ENCODE peak calls at places on chromosomes 1 and 21, in ten cellular contexts. A is tibial artery; S is DND-41; D is heart left ventricle; U is PC-3; G is fibroblast of the aortic adventitia; Y is dorsolateral prefrontal cortex; T is CD4-positive, alpha-beta T cell; K is neural crest cell; L is colonic mucosa. I is an unnamed sample.

GRCh38 chr1:230682274-230682673 is 31.6 kb downstream of the AGT start:
- DNase-seq in Y (peak), K (no peak), A (no peak), U (peak), L (no peak), G (no peak), S (no peak), T (no peak), D (no peak), I (no peak)

GRCh38 chr1:178819123-178819522 is 51.8 kb downstream of the ANGPTL1 start:
- DNase-seq in G (no peak), A (no peak), U (peak), T (no peak), Y (no peak), L (no peak), S (no peak), K (no peak), D (no peak), I (no peak)

GRCh38 chr21:22575165-22575584 is 1577.0 kb downstream of the NCAM2 start:
- DNase-seq in S (peak), G (no peak), D (no peak), Y (no peak), K (peak), A (no peak), T (no peak), L (no peak), U (peak), I (no peak)

GRCh38 chr1:29279406-29279805 is 43.1 kb downstream of the PTPRU start:
- DNase-seq in D (no peak), G (no peak), Y (no peak), T (no peak), L (no peak), K (no peak), U (no peak), S (no peak), A (no peak), I (no peak)

GRCh38 chr1:240804475-240804874 is 192.5 kb upstream of the GREM2 start:
- DNase-seq in U (no peak), K (no peak), A (no peak), Y (no peak), S (no peak), D (no peak), T (no peak), G (peak), L (no peak), I (no peak)

GRCh38 chr1:161019767-161020572 is 982 bp downstream of the F11R start:
- DNase-seq in A (no peak), S (no peak), U (peak), T (no peak), L (no peak), Y (no peak), G (no peak), D (no peak), K (no peak), I (no peak)

GRCh38 chr1:31617917-31618746 is 643 bp downstream of the HCRTR1 start:
- DNase-seq in L (peak), T (peak), U (peak), Y (no peak), G (peak), K (peak), D (peak), A (no peak), S (peak), I (no peak)

GRCh38 chr1:20484526-20485462 is 1.2 kb downstream of the CAMK2N1 start:
- DNase-seq in T (no peak), L (peak), U (no peak), G (peak), D (no peak), A (no peak), Y (no peak), K (peak), S (no peak), I (no peak)

GRCh38 chr1:235259133-235259778 is 68.7 kb downstream of the ARID4B start:
- DNase-seq in G (no peak), Y (no peak), T (no peak), A (no peak), U (no peak), L (no peak), S (peak), K (no peak), D (no peak), I (no peak)

GRCh38 chr1:222909586-222909985 is 94.7 kb downstream of the DISP1 start:
- DNase-seq in L (no peak), G (peak), K (no peak), Y (no peak), U (no peak), A (peak), T (no peak), D (peak), S (no peak), I (no peak)

GRCh38 chr1:47870946-47871750 is 126.0 kb downstream of the TRABD2B start:
- DNase-seq in Y (no peak), D (no peak), U (peak), A (no peak), S (no peak), K (no peak), G (no peak), L (no peak), T (no peak), I (no peak)

GRCh38 chr1:116556289-116557006 is 14.4 kb downstream of the CD58 start:
- DNase-seq in T (peak), L (peak), G (peak), S (no peak), U (peak), K (no peak), Y (no peak), D (peak), A (peak), I (no peak)

GRCh38 chr1:72285074-72285425 is 2.7 kb upstream of the NEGR1 start:
- DNase-seq in D (no peak), Y (peak), G (no peak), A (peak), U (no peak), L (no peak), T (no peak), S (no peak), K (no peak), I (no peak)

GRCh38 chr1:108017698-108018097 is 52.7 kb upstream of the VAV3 start:
- DNase-seq in K (no peak), G (no peak), T (no peak), A (no peak), U (peak), S (no peak), L (no peak), D (no peak), Y (no peak), I (no peak)

GRCh38 chr1:24768873-24769605 is 23.8 kb downstream of the CLIC4 start:
- DNase-seq in Y (no peak), U (no peak), D (no peak), T (no peak), G (no peak), K (no peak), L (no peak), S (no peak), A (no peak), I (no peak)

GRCh38 chr1:92653605-92654381 is 131.1 kb downstream of the EVI5 start:
- DNase-seq in G (no peak), Y (no peak), S (no peak), U (no peak), T (no peak), D (no peak), K (no peak), L (no peak), A (no peak), I (no peak)

GRCh38 chr1:116373451-116374339 is 651 bp downstream of the ATP1A1 start:
- DNase-seq in T (peak), K (peak), L (peak), G (peak), S (peak), A (peak), Y (peak), D (peak), U (peak), I (no peak)

GRCh38 chr1:186894415-186894814 is 65.7 kb downstream of the PLA2G4A start:
- DNase-seq in S (no peak), L (no peak), U (no peak), G (peak), K (no peak), A (no peak), Y (no peak), T (no peak), D (no peak), I (no peak)
- TF ChIP-seq CTCF in S (no peak), L (no peak), U (no peak), G (no peak), K (no peak), A (no peak), Y (no peak), T (no peak), D (no peak), I (no peak)

GRCh38 chr1:40625076-40625475 is 40.4 kb downstream of the RIMS3 start:
- DNase-seq in D (peak), U (peak), Y (peak), L (peak), A (no peak), G (peak), T (no peak), S (peak), K (no peak), I (no peak)
- TF ChIP-seq CTCF in D (no peak), U (peak), Y (no peak), L (peak), A (no peak), G (peak), T (no peak), S (peak), K (no peak), I (no peak)

DNA sequence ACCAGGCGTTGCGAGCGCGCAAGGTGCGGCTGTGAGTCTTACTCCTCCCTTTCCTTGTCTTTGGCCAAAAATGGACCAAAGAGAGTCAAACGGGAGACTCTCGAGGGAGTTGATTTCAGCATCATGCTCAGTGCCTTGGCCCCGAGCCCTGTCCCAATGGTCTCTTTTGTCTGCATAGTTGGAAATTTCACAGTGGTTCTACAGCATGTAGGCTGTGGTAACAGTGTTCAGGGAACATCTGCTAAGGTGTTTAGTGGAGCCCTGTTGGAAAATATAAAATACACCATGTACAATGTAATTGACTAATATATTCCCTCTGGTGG is 2.7 kb downstream of the CACNA1E start:
- DNase-seq in T (no peak), Y (no peak), D (peak), K (no peak), A (no peak), L (no peak), G (no peak), U (no peak), S (no peak), I (no peak)
- TF ChIP-seq CTCF in T (no peak), Y (no peak), D (no peak), K (peak), A (no peak), L (no peak), G (no peak), U (no peak), S (no peak), I (no peak)

GRCh38 chr1:184972281-184973055 is 1.8 kb downstream of the NIBAN1 start:
- DNase-seq in A (no peak), G (peak), T (no peak), K (no peak), U (peak), L (no peak), D (no peak), S (no peak), Y (no peak), I (no peak)

GRCh38 chr1:184974086-184974836 is at the start of gene NIBAN1:
- DNase-seq in T (peak), U (peak), Y (no peak), A (peak), G (peak), D (peak), K (peak), L (peak), S (peak), I (no peak)

GRCh38 chr1:184974837-184975115 is 468 bp upstream of the NIBAN1 start:
- DNase-seq in U (no peak), Y (no peak), G (no peak), D (no peak), K (no peak), S (no peak), T (no peak), L (no peak), A (no peak), I (no peak)

GRCh38 chr1:184971522-184972265 is 2.6 kb downstream of the NIBAN1 start:
- DNase-seq in L (no peak), A (no peak), K (no peak), T (no peak), Y (no peak), U (no peak), S (no peak), D (no peak), G (no peak), I (no peak)

GRCh38 chr1:184973308-184974085 is 811 bp downstream of the NIBAN1 start:
- DNase-seq in S (no peak), L (peak), K (peak), U (peak), D (peak), A (peak), T (peak), G (peak), Y (no peak), I (no peak)
- TF ChIP-seq CTCF in S (no peak), L (no peak), K (no peak), U (no peak), D (no peak), A (no peak), T (no peak), G (peak), Y (no peak), I (no peak)

GRCh38 chr1:82371844-82372498 is 571.2 kb downstream of the ADGRL2 start:
- DNase-seq in U (no peak), G (no peak), D (no peak), L (no peak), K (no peak), A (no peak), T (no peak), S (no peak), Y (no peak), I (no peak)

GRCh38 chr1:82373710-82374109 is 573.0 kb downstream of the ADGRL2 start:
- DNase-seq in S (no peak), Y (no peak), T (no peak), D (no peak), K (no peak), U (no peak), G (no peak), A (no peak), L (no peak), I (no peak)

GRCh38 chr1:82377201-82377884 is 576.6 kb downstream of the ADGRL2 start:
- DNase-seq in L (no peak), G (peak), Y (no peak), U (peak), D (no peak), S (no peak), K (no peak), A (no peak), T (no peak), I (no peak)
- TF ChIP-seq CTCF in L (no peak), G (peak), Y (no peak), U (peak), D (no peak), S (no peak), K (no peak), A (no peak), T (no peak), I (no peak)

DNA sequence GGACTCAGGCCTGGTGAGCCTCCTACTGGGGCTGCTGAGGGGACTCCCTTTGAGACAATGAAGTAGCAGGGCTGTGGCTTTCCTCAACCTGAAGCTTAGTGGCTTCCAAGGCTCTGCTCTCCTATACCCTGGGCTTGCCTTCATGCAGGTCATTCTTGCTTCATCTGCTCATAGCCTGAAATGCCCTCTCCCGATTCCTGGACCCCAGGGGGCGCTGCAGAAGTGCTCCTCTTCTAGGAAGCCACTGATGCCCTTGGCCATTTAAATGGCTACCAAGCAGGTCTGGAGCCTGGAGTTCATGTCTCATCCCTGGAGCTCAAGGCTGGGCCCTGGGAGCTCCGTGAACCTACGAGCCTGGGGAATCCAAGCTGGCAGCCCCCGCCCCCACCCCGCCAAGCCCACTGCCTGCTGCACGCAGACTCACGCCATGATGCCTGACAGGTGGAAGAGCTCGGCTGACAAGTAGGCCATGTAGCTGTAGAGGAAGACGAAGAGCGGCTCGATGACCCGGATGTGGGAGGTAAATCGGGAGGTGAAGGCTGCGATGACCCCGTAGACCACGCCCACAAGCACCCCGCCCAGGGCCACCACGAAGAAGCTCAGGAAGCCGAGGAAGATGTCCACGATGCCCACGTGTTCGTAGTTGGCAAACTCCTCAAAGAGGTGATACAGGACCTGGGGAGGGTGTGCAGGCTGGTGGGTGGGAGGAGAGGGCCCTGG is 45.7 kb downstream of the SLC9A1 start:
- DNase-seq in L (peak), A (no peak), S (no peak), G (no peak), D (no peak), Y (no peak), T (no peak), K (no peak), U (peak), I (no peak)
- TF ChIP-seq CTCF in L (no peak), A (no peak), S (peak), G (peak), D (no peak), Y (no peak), T (no peak), K (peak), U (peak), I (no peak)

DNA sequence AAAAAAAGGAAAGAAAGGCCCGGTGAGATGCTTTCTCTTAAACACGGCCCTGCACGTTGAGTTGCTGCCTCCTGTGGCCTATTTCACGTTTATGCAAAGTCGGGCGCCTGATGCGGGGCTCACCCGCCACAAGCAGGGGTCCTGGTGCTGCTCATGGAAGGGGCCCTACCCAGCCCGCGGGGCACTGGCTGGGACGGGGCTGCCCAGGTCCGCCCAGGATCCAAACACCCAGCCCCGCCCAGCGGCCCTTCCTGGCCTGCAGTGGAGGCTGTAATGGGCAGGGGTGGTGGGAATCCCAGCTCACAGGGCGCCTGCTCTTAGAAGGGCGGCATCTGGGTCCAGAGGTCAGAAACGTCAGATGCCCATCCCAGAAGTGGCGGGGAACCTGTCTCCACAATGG is 1.6 kb downstream of the COL6A2 start:
- DNase-seq in Y (no peak), L (peak), A (peak), D (peak), T (no peak), G (peak), S (no peak), K (no peak), U (peak), I (peak)
- TF ChIP-seq CTCF in Y (no peak), L (no peak), A (no peak), D (no peak), T (no peak), G (peak), S (no peak), K (no peak), U (no peak), I (no peak)

GRCh38 chr1:13697738-13698137 is 2.2 kb upstream of the PRDM2 start:
- DNase-seq in D (no peak), U (peak), S (no peak), A (no peak), G (no peak), L (no peak), K (no peak), Y (no peak), T (no peak), I (no peak)
- TF ChIP-seq CTCF in D (no peak), U (peak), S (no peak), A (no peak), G (peak), L (no peak), K (no peak), Y (no peak), T (no peak), I (no peak)

GRCh38 chr1:117622726-117623125 is 16.9 kb downstream of the TENT5C start:
- DNase-seq in G (no peak), K (no peak), T (no peak), U (no peak), D (no peak), S (no peak), L (no peak), A (no peak), Y (no peak), I (no peak)
- TF ChIP-seq CTCF in G (peak), K (no peak), T (no peak), U (no peak), D (no peak), S (peak), L (no peak), A (no peak), Y (no peak), I (no peak)

I was measured in omental fat pad.